ENCODE peak calls at places on chromosomes 16 and 17, in six cellular contexts. K is RWPE2, J is vagina, P is cardiac muscle cell, Q is uterus, R is lower lobe of right lung. D is an unnamed sample.
A peak's percentile ranks its signal among the peaks of the same experiment; 100 is the strongest.

GRCh38 chr16:75566889-75567255 is 693 bp downstream of the GABARAPL2 start:
- DNase-seq in K (no peak), J (no peak), P (peak; percentile 34), Q (no peak), R (no peak), D (no peak)

GRCh38 chr17:17972952-17973254 is 241 bp downstream of the DRC3 start:
- DNase-seq in K (no peak), J (no peak), P (no peak), Q (no peak), R (no peak), D (no peak)

GRCh38 chr17:82113422-82113821 is 15.4 kb upstream of the FASN start:
- DNase-seq in K (no peak), J (no peak), P (no peak), Q (no peak), R (peak; percentile 56), D (no peak)

GRCh38 chr16:69397821-69398521 is 12.2 kb upstream of the TERF2 start:
- DNase-seq in K (no peak), J (no peak), P (peak; percentile 73), Q (peak; percentile 55), R (no peak), D (no peak)

GRCh38 chr17:58587713-58588117 is 73.3 kb upstream of the MTMR4 start:
- DNase-seq in K (no peak), J (no peak), P (peak; percentile 71), Q (peak; percentile 36), R (peak; percentile 61), D (peak; percentile 25)

GRCh38 chr17:13601317-13601775 is 383 bp downstream of the HS3ST3A1 start:
- DNase-seq in K (no peak), J (no peak), P (peak; percentile 49), Q (no peak), R (no peak), D (no peak)

GRCh38 chr16:55502801-55503366 is 6.0 kb upstream of the LPCAT2 start:
- DNase-seq in K (no peak), J (peak; percentile 95), P (peak; percentile 78), Q (peak; percentile 97), R (peak; percentile 82), D (no peak)

GRCh38 chr17:75173526-75173925 is 9.2 kb downstream of the SUMO2 start:
- DNase-seq in K (peak; percentile 13), J (no peak), P (no peak), Q (no peak), R (peak; percentile 44), D (no peak)

GRCh38 chr17:35596530-35597233 is 9.6 kb downstream of the AP2B1 start:
- DNase-seq in K (no peak), J (no peak), P (no peak), Q (no peak), R (no peak), D (no peak)

GRCh38 chr16:27097671-27098275 is 31.0 kb downstream of the C16orf82 start:
- DNase-seq in K (no peak), J (peak; percentile 37), P (no peak), Q (peak; percentile 48), R (no peak), D (no peak)

GRCh38 chr16:88568710-88569613 is 1.2 kb upstream of the ZC3H18 start:
- DNase-seq in K (no peak), J (no peak), P (no peak), Q (no peak), R (no peak), D (no peak)
- H3K4me3 ChIP-seq in K (peak overlapping the region; percentile 94), J (peak overlapping the region; percentile 90), P (peak overlapping the region; percentile 96), Q (peak overlapping the region; percentile 49), R (peak overlapping the region; percentile 86), D (peak overlapping the region; percentile 74)

DNA sequence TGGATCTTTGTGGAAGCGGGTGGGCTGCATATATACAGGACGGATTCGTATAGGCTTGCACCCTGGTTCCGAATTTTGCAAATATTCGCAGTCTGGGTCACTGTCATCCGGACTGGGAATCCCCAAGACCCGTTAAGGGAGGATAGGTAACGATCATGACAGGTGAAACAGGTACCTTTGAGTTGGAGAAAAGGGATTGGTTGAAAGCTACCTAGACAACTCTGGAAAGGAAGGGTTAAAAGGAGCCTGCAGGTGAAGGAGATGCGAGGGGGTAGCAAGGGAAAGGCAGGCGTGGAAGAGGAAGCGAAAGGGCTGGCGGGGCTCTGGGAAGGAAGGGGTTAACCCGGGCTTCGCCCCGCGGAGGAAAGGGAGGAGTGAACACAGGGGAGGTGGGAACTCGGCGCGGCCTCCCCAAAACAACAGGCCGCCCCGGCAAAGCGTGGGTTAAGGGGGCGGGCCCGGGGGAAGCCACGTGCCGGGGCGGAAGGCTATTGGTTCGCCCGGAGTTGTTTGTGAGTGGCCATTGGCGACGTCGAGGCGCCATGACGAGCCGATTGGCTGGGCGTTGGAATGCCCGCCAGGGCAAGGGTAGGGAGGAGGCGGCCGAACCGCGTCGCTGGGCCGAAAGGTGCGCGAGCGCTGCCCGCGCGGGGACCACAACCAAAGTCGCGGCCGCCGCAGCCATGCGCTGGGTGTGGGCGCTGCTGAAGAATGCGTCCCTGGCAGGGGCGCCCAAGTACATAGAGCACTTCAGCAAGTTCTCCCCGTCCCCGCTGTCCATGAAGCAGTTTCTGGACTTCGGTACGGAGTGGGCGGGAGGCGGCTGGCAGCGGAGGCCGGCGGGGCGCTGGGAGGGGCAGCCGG is at the start of gene PDK2:
- DNase-seq in K (peak; percentile 96), J (peak; percentile 98), P (peak; percentile 97), Q (peak; percentile 96), R (peak; percentile 97), D (peak; percentile 96)
- H3K27ac ChIP-seq in K (peak within 1 kb of the TSS; percentile 55), J (peak within 1 kb of the TSS; percentile 84), P (peak within 1 kb of the TSS; percentile 76), Q (peak within 1 kb of the TSS; percentile 78), R (peak within 1 kb of the TSS; percentile 81), D (peak within 1 kb of the TSS; percentile 85)

GRCh38 chr16:62927122-62927521 is 890.9 kb upstream of the CDH8 start:
- DNase-seq in K (no peak), J (no peak), P (no peak), Q (no peak), R (no peak), D (no peak)

GRCh38 chr16:62929593-62929992 is 893.4 kb upstream of the CDH8 start:
- DNase-seq in K (no peak), J (no peak), P (no peak), Q (no peak), R (no peak), D (no peak)
- H3K4me3 ChIP-seq in K (no peak overlapping the region), J (no peak overlapping the region), P (no peak overlapping the region), Q (no peak overlapping the region), R (no peak overlapping the region), D (no peak overlapping the region)

DNA sequence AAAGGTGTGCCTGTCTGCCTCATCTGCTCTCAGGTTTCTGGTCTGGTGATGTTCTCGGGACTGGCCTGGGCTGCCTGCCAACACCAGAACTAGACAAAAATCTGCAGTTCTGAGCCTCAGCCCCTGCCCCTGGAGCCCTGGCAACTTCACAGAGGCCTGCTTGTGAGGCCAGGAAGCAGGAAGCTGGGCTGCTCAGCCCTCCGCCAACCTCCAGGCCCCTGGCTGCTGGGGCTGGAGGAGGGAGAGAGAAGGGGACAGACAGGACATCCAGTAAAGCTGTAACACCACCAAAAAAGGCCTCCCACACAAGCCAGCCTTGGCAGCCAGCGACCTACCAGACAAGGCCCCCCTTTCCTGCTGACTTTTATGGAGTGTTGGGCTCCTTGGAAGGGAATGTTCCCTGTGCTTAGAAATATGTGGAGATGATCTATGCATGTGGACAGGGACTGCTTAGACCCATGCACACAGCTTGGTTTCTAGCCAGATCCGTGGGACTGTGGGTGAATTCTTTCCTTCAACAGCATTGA is 157.6 kb downstream of the XYLT1 start:
- DNase-seq in K (no peak), J (peak; percentile 93), P (no peak), Q (peak; percentile 90), R (no peak), D (no peak)
- H3K27ac ChIP-seq in K (peak overlapping the region; percentile 72), J (peak overlapping the region; percentile 86), P (peak overlapping the region; percentile 38), Q (peak overlapping the region; percentile 88), R (peak overlapping the region; percentile 72), D (no peak overlapping the region)

GRCh38 chr17:37131670-37132620 is 183.2 kb downstream of the AATF start:
- DNase-seq in K (no peak), J (no peak), P (no peak), Q (no peak), R (no peak), D (no peak)
- H3K4me3 ChIP-seq in K (no peak overlapping the region), J (no peak overlapping the region), P (no peak overlapping the region), Q (no peak overlapping the region), R (no peak overlapping the region), D (no peak overlapping the region)

D was measured in effector memory CD4-positive, alpha-beta T cell.